ENCODE peak calls at places on chromosome 11, in five cellular contexts. Y is PC-3; I is activated effector memory CD4-positive, alpha-beta T cell treated with anti-CD3 and anti-CD28 coated beads, Interleukin-2, amount 50 U/mL, for 16 hours; A is brain microvascular endothelial cell; V is GM13977. W is an unnamed sample.

GRCh38 chr11:86987687-86988086 is 32.5 kb upstream of the FZD4 start:
- DNase-seq in V (no peak), Y (no peak), A (no peak), I (no peak), W (no peak)

GRCh38 chr11:134261626-134262488 is 8.5 kb downstream of the ACAD8 start:
- DNase-seq in Y (peak; percentile 65), V (peak; percentile 55), I (peak; percentile 72), A (no peak), W (no peak)

GRCh38 chr11:8566613-8567210 is 27.3 kb downstream of the STK33 start:
- DNase-seq in A (peak; percentile 7), V (peak; percentile 25), I (no peak), Y (peak; percentile 84), W (peak; percentile 21)

GRCh38 chr11:90448280-90448679 is 225.4 kb upstream of the CHORDC1 start:
- DNase-seq in Y (no peak), V (no peak), I (no peak), A (no peak), W (no peak)

GRCh38 chr11:120798854-120799253 is 225.0 kb upstream of the TBCEL start:
- DNase-seq in A (no peak), V (no peak), Y (no peak), I (no peak), W (no peak)

GRCh38 chr11:64694821-64695365 is 28.1 kb downstream of the NRXN2 start:
- DNase-seq in A (no peak), I (no peak), V (peak; percentile 67), Y (no peak), W (peak; percentile 32)

GRCh38 chr11:11403763-11404725 is 51.0 kb upstream of the CSNK2A3 start:
- DNase-seq in Y (no peak), I (no peak), V (no peak), A (peak; percentile 20), W (no peak)

GRCh38 chr11:34183840-34184358 is 78.5 kb downstream of the NAT10 start:
- DNase-seq in Y (no peak), V (no peak), I (no peak), A (no peak), W (no peak)

GRCh38 chr11:22778642-22779041 is 51.0 kb downstream of the SVIP start:
- DNase-seq in Y (no peak), V (no peak), I (no peak), A (no peak), W (no peak)

GRCh38 chr11:118275184-118275583 is 11.1 kb upstream of the MPZL2 start:
- DNase-seq in A (no peak), I (no peak), V (no peak), Y (peak; percentile 94), W (peak; percentile 49)

GRCh38 chr11:62792193-62792575 is 378 bp upstream of the TMEM223 start:
- DNase-seq in Y (no peak), I (no peak), A (no peak), V (no peak), W (no peak)

GRCh38 chr11:125347261-125347585 is 148.8 kb downstream of the FEZ1 start:
- DNase-seq in V (no peak), Y (no peak), A (no peak), I (no peak), W (no peak)

GRCh38 chr11:126999366-126999765 is 1.2 kb downstream of the KIRREL3 start:
- DNase-seq in V (no peak), I (no peak), Y (no peak), A (no peak), W (no peak)

GRCh38 chr11:115720537-115721308 is 216.5 kb upstream of the CADM1 start:
- DNase-seq in I (no peak), A (no peak), Y (no peak), V (no peak), W (peak; percentile 14)

GRCh38 chr11:35173011-35173511 is 34.1 kb downstream of the CD44 start:
- DNase-seq in A (no peak), I (no peak), Y (peak; percentile 35), V (peak; percentile 12), W (no peak)

GRCh38 chr11:72225411-72225951 is 914 bp downstream of the INPPL1 start:
- DNase-seq in A (no peak), Y (peak; percentile 31), I (peak; percentile 73), V (peak; percentile 23), W (no peak)

GRCh38 chr11:96311120-96311568 is 31.9 kb downstream of the MAML2 start:
- DNase-seq in V (no peak), I (no peak), A (peak; percentile 73), Y (peak; percentile 78), W (peak; percentile 57)

GRCh38 chr11:123020968-123021367 is 39.3 kb upstream of the BSX start:
- DNase-seq in A (peak; percentile 49), V (peak; percentile 79), Y (peak; percentile 80), I (no peak), W (peak; percentile 44)

GRCh38 chr11:119369035-119369925 is 12.2 kb downstream of the USP2 start:
- DNase-seq in V (no peak), A (no peak), Y (no peak), I (peak; percentile 16), W (no peak)

GRCh38 chr11:120660024-120660565 is 148.5 kb downstream of the GRIK4 start:
- DNase-seq in V (peak; percentile 71), A (peak; percentile 16), I (no peak), Y (peak; percentile 55), W (peak; percentile 61)

GRCh38 chr11:72712876-72713275 is 38.7 kb upstream of the PDE2A start:
- DNase-seq in I (no peak), Y (no peak), V (no peak), A (no peak), W (no peak)

GRCh38 chr11:34411786-34412185 is 26.9 kb upstream of the CAT start:
- DNase-seq in Y (peak; percentile 60), V (no peak), I (no peak), A (no peak), W (no peak)

GRCh38 chr11:111265421-111265820 is 19.9 kb downstream of the POU2AF2 start:
- DNase-seq in Y (no peak), A (no peak), V (no peak), I (no peak), W (no peak)

GRCh38 chr11:690738-691633 is 4.0 kb downstream of the DEAF1 start:
- DNase-seq in I (no peak), V (no peak), Y (no peak), A (no peak), W (no peak)

GRCh38 chr11:35955636-35956035 is 11.8 kb downstream of the LDLRAD3 start:
- DNase-seq in I (no peak), Y (no peak), V (no peak), A (no peak), W (no peak)

GRCh38 chr11:72041364-72042058 is 38.8 kb downstream of the NUMA1 start:
- DNase-seq in A (peak; percentile 60), Y (peak; percentile 55), V (no peak), I (peak; percentile 79), W (peak; percentile 64)

GRCh38 chr11:72787262-72788104 is 6.4 kb downstream of the STARD10 start:
- DNase-seq in I (no peak), V (peak; percentile 79), Y (no peak), A (no peak), W (no peak)

GRCh38 chr11:120028181-120028935 is 109.6 kb downstream of the TRIM29 start:
- DNase-seq in A (no peak), V (peak; percentile 10), Y (no peak), I (no peak), W (no peak)

GRCh38 chr11:47161134-47161854 is 15.4 kb downstream of the ARFGAP2 start:
- DNase-seq in I (peak; percentile 84), Y (peak; percentile 71), A (peak; percentile 54), V (peak; percentile 88), W (peak; percentile 65)

GRCh38 chr11:19648321-19648720 is 64.3 kb upstream of the NAV2 start:
- DNase-seq in V (no peak), Y (no peak), I (no peak), A (no peak), W (no peak)

GRCh38 chr11:134026655-134027343 is 42.1 kb upstream of the JAM3 start:
- DNase-seq in I (no peak), V (no peak), A (no peak), Y (no peak), W (no peak)